ENCODE peak calls at places on chromosomes 7 and 10, in five cellular contexts. J, G, B, T and F are unnamed samples.
A peak's percentile ranks its signal among the peaks of the same experiment; 100 is the strongest.

GRCh38 chr7:122492007-122492406 is 187.5 kb upstream of the FEZF1 start:
- DNase-seq in J (no peak), G (no peak), B (no peak), T (no peak), F (no peak)

GRCh38 chr10:107037192-107038122 is 127.0 kb downstream of the SORCS1 start:
- DNase-seq in B (no peak), G (no peak), J (peak; percentile 50), T (no peak), F (no peak)

GRCh38 chr10:45452268-45452667 is 78.3 kb downstream of the ALOX5 start:
- DNase-seq in B (no peak), T (no peak), G (no peak), J (no peak), F (no peak)

GRCh38 chr7:29158748-29159147 is 12.4 kb upstream of the CPVL start:
- DNase-seq in B (no peak), G (no peak), J (no peak), T (no peak), F (no peak)

GRCh38 chr10:11379771-11380170 is 231.7 kb downstream of the USP6NL start:
- DNase-seq in G (no peak), B (no peak), J (no peak), T (peak; percentile 42), F (no peak)

GRCh38 chr7:37833107-37833817 is 15.1 kb upstream of the NME8 start:
- DNase-seq in B (peak; percentile 13), T (peak; percentile 36), J (peak; percentile 48), G (no peak), F (peak; percentile 7)

GRCh38 chr7:92717982-92718716 is 118.2 kb downstream of the CDK6 start:
- DNase-seq in J (peak; percentile 53), G (peak; percentile 13), B (no peak), T (peak; percentile 51), F (no peak)

GRCh38 chr7:111953611-111954010 is 252.6 kb downstream of the DOCK4 start:
- DNase-seq in T (no peak), B (no peak), J (peak; percentile 19), G (no peak), F (no peak)

GRCh38 chr7:52501696-52502095 is 533.7 kb upstream of the POM121L12 start:
- DNase-seq in J (no peak), B (no peak), G (no peak), T (no peak), F (no peak)

GRCh38 chr7:130897515-130898419 is 163.8 kb upstream of the KLF14 start:
- DNase-seq in G (no peak), T (no peak), B (no peak), J (no peak), F (no peak)

GRCh38 chr7:150903627-150904026 is 51.3 kb downstream of the AOC1 start:
- DNase-seq in J (no peak), B (peak; percentile 21), G (no peak), T (peak; percentile 78), F (no peak)

GRCh38 chr10:118214751-118215150 is 127.4 kb downstream of the FAM204A start:
- DNase-seq in B (no peak), J (no peak), T (no peak), G (no peak), F (no peak)

GRCh38 chr7:142188846-142189245 is 69.0 kb downstream of the PRSS58 start:
- DNase-seq in B (no peak), J (no peak), T (no peak), G (no peak), F (no peak)

GRCh38 chr7:99478464-99479440 is 6.1 kb downstream of the ZNF789 start:
- DNase-seq in T (no peak), G (no peak), B (no peak), J (peak; percentile 83), F (no peak)

GRCh38 chr7:18846765-18847215 is 270.6 kb downstream of the TWIST1 start:
- DNase-seq in J (no peak), T (no peak), B (peak; percentile 76), G (no peak), F (no peak)

GRCh38 chr7:132412435-132412834 is 163.8 kb downstream of the PLXNA4 start:
- DNase-seq in J (no peak), B (no peak), G (no peak), T (no peak), F (no peak)

GRCh38 chr7:137757146-137757925 is 89.4 kb downstream of the DGKI start:
- DNase-seq in B (peak; percentile 41), T (no peak), J (peak; percentile 59), G (no peak), F (peak; percentile 53)

GRCh38 chr7:151010307-151011096 is 13.8 kb downstream of the ATG9B start:
- DNase-seq in B (no peak), G (no peak), J (peak; percentile 36), T (no peak), F (no peak)